ENCODE peak calls at places on chromosomes 13 and 19, in four cellular contexts. G is H9, P is IMR-90, U is H1. X is an unnamed sample.

GRCh38 chr19:46428278-46429141 is at the start of gene PNMA8C:
- DNase-seq in G (peak), P (peak), U (peak), X (peak)

GRCh38 chr13:103876571-103876970 is 810.4 kb upstream of the SLC10A2 start:
- DNase-seq in G (no peak), P (peak), U (no peak), X (peak)

GRCh38 chr19:18999016-18999758 is 34.1 kb downstream of the SUGP2 start:
- DNase-seq in G (no peak), P (peak), U (no peak), X (no peak)

GRCh38 chr13:103022328-103022727 is 43.9 kb downstream of the SLC10A2 start:
- DNase-seq in G (no peak), P (no peak), U (no peak), X (peak)

GRCh38 chr19:15331419-15332310 is 674 bp downstream of the BRD4 start:
- DNase-seq in G (peak), P (no peak), U (peak), X (peak)

GRCh38 chr13:99214232-99214631 is 13.6 kb downstream of the UBAC2 start:
- DNase-seq in G (no peak), P (no peak), U (no peak), X (no peak)

GRCh38 chr19:18504886-18505610 is 16.8 kb downstream of the ELL start:
- DNase-seq in G (no peak), P (no peak), U (no peak), X (no peak)

GRCh38 chr13:108595416-108596257 is 33.8 kb upstream of the MYO16 start:
- DNase-seq in G (no peak), P (no peak), U (no peak), X (peak)

GRCh38 chr13:92843549-92843948 is 383.1 kb upstream of the GPC6 start:
- DNase-seq in G (no peak), P (peak), U (no peak), X (no peak)

GRCh38 chr19:10688545-10689280 is 12.5 kb upstream of the QTRT1 start:
- DNase-seq in G (no peak), P (no peak), U (no peak), X (no peak)

GRCh38 chr13:73623281-73623680 is 510.9 kb downstream of the KLF12 start:
- DNase-seq in G (no peak), P (no peak), U (no peak), X (no peak)

DNA sequence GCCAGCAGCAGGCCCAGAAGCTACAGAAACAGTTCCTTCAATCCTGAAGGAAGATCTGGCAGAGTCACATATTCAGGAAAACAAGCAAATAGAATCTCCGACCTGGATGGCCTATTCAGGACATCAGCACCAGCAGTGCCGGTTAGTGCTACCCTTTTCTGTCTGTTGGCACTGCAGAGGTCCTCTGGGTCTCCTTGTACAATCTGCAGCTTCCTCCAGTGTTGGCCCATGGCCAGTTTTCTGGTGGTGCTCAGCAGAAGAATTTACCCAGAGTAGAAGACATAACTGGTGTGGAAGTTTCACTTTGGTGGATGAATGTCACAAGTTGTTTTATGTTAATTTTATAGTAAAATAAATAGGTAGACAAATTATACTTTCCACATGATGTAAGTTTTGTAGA is 498.1 kb downstream of the COG6 start:
- DNase-seq in G (no peak), P (no peak), U (no peak), X (no peak)
- H2BK15ac ChIP-seq in G (no peak), P (no peak), U (no peak), X (no peak)

GRCh38 chr19:541699-542098 is 2.2 kb upstream of the GZMM start:
- DNase-seq in G (no peak), P (no peak), U (no peak), X (no peak)
- H3K56ac ChIP-seq in G (no peak), P (no peak), U (no peak), X (no peak)

GRCh38 chr13:67123165-67123564 is 107.0 kb downstream of the PCDH9 start:
- DNase-seq in G (no peak), P (no peak), U (no peak), X (no peak)

GRCh38 chr13:67122251-67122650 is 107.9 kb downstream of the PCDH9 start:
- DNase-seq in G (no peak), P (no peak), U (no peak), X (no peak)

GRCh38 chr13:67119481-67119883 is 110.7 kb downstream of the PCDH9 start:
- DNase-seq in G (no peak), P (peak), U (no peak), X (no peak)

GRCh38 chr13:67118277-67118676 is 111.9 kb downstream of the PCDH9 start:
- DNase-seq in G (no peak), P (no peak), U (no peak), X (no peak)

GRCh38 chr13:67120872-67121531 is 109.1 kb downstream of the PCDH9 start:
- DNase-seq in G (no peak), P (peak), U (no peak), X (no peak)
- H2BK15ac ChIP-seq in G (no peak), P (no peak), U (no peak), X (no peak)

GRCh38 chr13:20567881-20568528 is 1.0 kb downstream of the IFT88 start:
- DNase-seq in G (no peak), P (no peak), U (no peak), X (no peak)
- H3K56ac ChIP-seq in G (no peak), P (peak), U (no peak), X (peak)

DNA sequence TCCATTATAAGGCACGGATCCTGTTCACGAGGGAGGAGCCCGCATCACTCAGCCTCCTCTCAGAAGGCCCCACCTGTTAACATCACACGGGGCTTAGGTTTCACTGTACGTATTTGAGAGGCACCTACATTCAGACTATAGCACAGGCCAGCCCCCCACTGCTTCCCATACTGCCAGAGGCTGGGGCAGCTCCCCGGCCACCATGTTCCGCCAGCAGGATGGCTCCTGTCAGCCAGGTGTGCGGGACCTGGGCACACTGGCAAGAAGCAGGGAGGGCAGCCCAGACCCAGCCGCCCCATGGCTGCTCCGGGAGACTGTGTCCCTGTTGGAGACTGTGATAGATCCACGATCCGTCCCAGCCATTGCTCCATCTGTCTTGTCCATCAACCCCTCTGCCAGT is 131.7 kb downstream of the SOX1 start:
- DNase-seq in G (no peak), P (no peak), U (no peak), X (no peak)
- H2BK15ac ChIP-seq in G (no peak), P (no peak), U (no peak), X (no peak)

DNA sequence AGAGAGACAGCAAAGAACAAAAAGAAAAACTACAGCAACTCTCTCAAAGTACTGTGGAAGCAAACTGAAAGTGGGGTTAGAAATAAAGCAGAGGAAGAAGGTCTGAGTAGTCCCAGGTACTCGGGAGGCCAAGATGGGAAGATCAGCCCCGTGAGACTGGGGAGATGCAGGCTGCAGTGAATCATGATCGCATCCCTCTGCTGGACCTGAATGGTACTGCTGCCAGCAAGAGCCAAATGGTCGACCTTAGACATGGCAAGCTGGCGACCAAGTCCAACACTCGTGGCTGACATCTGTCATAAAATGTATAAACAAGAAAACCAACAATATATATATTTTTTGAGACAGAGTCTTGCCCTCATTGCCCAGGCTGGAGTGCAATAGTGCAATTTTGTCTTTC is 33.7 kb upstream of the ZNF724 start:
- DNase-seq in G (peak), P (peak), U (peak), X (peak)
- H3K56ac ChIP-seq in G (no peak), P (no peak), U (no peak), X (no peak)

GRCh38 chr19:8054169-8054568 is 1.6 kb downstream of the CCL25 start:
- DNase-seq in G (no peak), P (no peak), U (no peak), X (no peak)
- H2BK15ac ChIP-seq in G (no peak), P (no peak), U (no peak), X (no peak)

GRCh38 chr13:112242777-112243176 is 133.4 kb upstream of the SPACA7 start:
- DNase-seq in G (no peak), P (no peak), U (peak), X (no peak)

GRCh38 chr13:112245959-112246358 is 130.2 kb upstream of the SPACA7 start:
- DNase-seq in G (no peak), P (no peak), U (peak), X (no peak)

GRCh38 chr13:112244495-112245177 is 131.5 kb upstream of the SPACA7 start:
- DNase-seq in G (no peak), P (no peak), U (peak), X (no peak)

GRCh38 chr13:112245179-112245724 is 130.9 kb upstream of the SPACA7 start:
- DNase-seq in G (no peak), P (no peak), U (peak), X (no peak)

GRCh38 chr13:112244061-112244460 is 132.1 kb upstream of the SPACA7 start:
- DNase-seq in G (no peak), P (no peak), U (peak), X (no peak)
- H3K56ac ChIP-seq in G (no peak), P (no peak), U (no peak), X (no peak)

GRCh38 chr19:45075215-45076028 is 856 bp downstream of the ZNF296 start:
- DNase-seq in G (peak), P (no peak), U (peak), X (peak)
- H2BK15ac ChIP-seq in G (no peak), P (no peak), U (no peak), X (no peak)

GRCh38 chr19:31352782-31353651 is 3.8 kb upstream of the TSHZ3 start:
- DNase-seq in G (peak), P (no peak), U (peak), X (peak)
- H3K56ac ChIP-seq in G (no peak), P (no peak), U (no peak), X (peak)